ENCODE peak calls at places on chromosomes 7 and 10, in nine cellular contexts. I is HCT116, B is hepatocyte, F is bronchial epithelial cell, M is neural progenitor cell, K is A549, Y is GM23338, D is ovary, V is epithelial cell of esophagus. T is an unnamed sample.

GRCh38 chr10:126203746-126204145 is 184.5 kb downstream of the ADAM12 start:
- DNase-seq in D (no peak), I (no peak), Y (no peak), F (no peak), V (no peak), M (no peak), B (no peak), K (no peak), T (no peak)

GRCh38 chr7:140674356-140674800 is 1.6 kb downstream of the ADCK2 start:
- DNase-seq in K (no peak), Y (no peak), D (no peak), M (no peak), B (no peak), I (no peak), F (no peak), V (no peak), T (no peak)

GRCh38 chr10:5996696-5997095 is 19.4 kb upstream of the IL15RA start:
- DNase-seq in I (no peak), B (no peak), Y (peak), K (no peak), V (no peak), M (peak), F (no peak), D (no peak), T (no peak)

GRCh38 chr10:125795637-125796190 is 20.1 kb upstream of the MMP21 start:
- DNase-seq in D (no peak), F (no peak), K (no peak), B (no peak), V (no peak), M (no peak), I (no peak), Y (no peak), T (no peak)

GRCh38 chr7:41777894-41778596 is 75.2 kb upstream of the INHBA start:
- DNase-seq in Y (no peak), V (no peak), K (no peak), F (no peak), B (no peak), M (no peak), I (no peak), D (no peak), T (no peak)

GRCh38 chr7:44136731-44137130 is 4.4 kb downstream of the MYL7 start:
- DNase-seq in I (no peak), F (no peak), V (no peak), K (no peak), D (no peak), Y (no peak), M (no peak), B (no peak), T (no peak)

GRCh38 chr7:124937076-124937475 is 7.5 kb upstream of the POT1 start:
- DNase-seq in F (no peak), K (no peak), M (no peak), I (no peak), D (no peak), V (no peak), Y (no peak), B (no peak), T (no peak)

GRCh38 chr7:5470721-5471311 is 47.2 kb upstream of the TNRC18 start:
- DNase-seq in I (no peak), V (no peak), Y (no peak), F (no peak), M (no peak), D (peak), K (no peak), B (no peak), T (no peak)

GRCh38 chr7:6271091-6271658 is 1.2 kb downstream of the CYTH3 start:
- DNase-seq in F (peak), B (peak), M (peak), K (peak), Y (peak), V (peak), I (no peak), D (peak), T (no peak)

GRCh38 chr10:79137826-79138225 is 69.1 kb downstream of the ZMIZ1 start:
- DNase-seq in V (no peak), M (no peak), Y (no peak), K (no peak), I (no peak), F (no peak), B (no peak), D (peak), T (no peak)

GRCh38 chr10:113538131-113538530 is 14.7 kb upstream of the HABP2 start:
- DNase-seq in D (no peak), V (peak), M (no peak), B (peak), I (no peak), F (no peak), K (no peak), Y (no peak), T (no peak)

GRCh38 chr10:77682408-77683087 is 44.9 kb upstream of the KCNMA1 start:
- DNase-seq in K (no peak), M (no peak), Y (no peak), V (no peak), D (no peak), B (no peak), I (no peak), F (no peak), T (no peak)

GRCh38 chr10:48608279-48608681 is 3.4 kb upstream of the ARHGAP22 start:
- DNase-seq in K (peak), D (no peak), Y (peak), F (peak), B (peak), V (peak), M (peak), I (peak), T (no peak)

GRCh38 chr7:5528815-5529442 is 105.3 kb upstream of the TNRC18 start:
- DNase-seq in Y (no peak), K (no peak), D (no peak), F (no peak), M (no peak), I (no peak), V (no peak), B (no peak), T (no peak)

GRCh38 chr7:9307131-9307530 is 873.7 kb downstream of the NXPH1 start:
- DNase-seq in Y (no peak), K (no peak), I (no peak), V (peak), M (no peak), F (no peak), D (no peak), B (no peak), T (no peak)

DNA sequence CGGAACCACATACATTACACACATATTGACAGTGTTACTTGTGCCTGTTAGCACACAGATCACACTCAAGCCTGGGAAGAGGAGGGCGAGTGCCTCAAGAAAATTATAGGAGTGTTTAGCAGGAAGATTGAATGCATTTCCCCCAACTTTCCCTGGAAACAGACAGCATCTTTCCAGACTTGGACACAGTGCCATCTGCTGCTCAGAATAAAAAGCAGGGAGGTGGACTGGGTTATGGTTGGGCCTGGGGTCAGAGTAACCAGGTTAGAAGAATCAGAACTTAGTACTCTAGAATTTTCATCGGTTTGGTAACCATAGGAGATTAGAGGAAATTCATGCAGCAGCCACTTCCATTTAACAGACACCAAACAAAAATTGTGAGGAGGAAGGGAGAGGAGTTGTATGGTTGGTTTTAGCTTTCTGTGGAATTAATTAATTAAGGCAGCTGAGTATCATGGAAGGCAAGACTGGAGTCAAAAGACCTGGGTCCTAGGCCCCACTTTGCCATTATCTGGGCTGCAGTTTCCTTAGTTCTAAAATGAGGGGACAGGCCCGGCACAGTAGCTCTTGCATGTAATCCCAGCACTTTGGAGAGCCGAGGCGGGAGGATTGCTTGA is 43.4 kb upstream of the OPTN start:
- DNase-seq in I (no peak), D (peak), Y (peak), M (peak), K (peak), V (peak), B (peak), F (peak), T (no peak)
- TF ChIP-seq CTCF in I (peak), D (no peak), Y (peak), M (peak), K (peak), V (peak), B (peak), F (peak), T (peak)

DNA sequence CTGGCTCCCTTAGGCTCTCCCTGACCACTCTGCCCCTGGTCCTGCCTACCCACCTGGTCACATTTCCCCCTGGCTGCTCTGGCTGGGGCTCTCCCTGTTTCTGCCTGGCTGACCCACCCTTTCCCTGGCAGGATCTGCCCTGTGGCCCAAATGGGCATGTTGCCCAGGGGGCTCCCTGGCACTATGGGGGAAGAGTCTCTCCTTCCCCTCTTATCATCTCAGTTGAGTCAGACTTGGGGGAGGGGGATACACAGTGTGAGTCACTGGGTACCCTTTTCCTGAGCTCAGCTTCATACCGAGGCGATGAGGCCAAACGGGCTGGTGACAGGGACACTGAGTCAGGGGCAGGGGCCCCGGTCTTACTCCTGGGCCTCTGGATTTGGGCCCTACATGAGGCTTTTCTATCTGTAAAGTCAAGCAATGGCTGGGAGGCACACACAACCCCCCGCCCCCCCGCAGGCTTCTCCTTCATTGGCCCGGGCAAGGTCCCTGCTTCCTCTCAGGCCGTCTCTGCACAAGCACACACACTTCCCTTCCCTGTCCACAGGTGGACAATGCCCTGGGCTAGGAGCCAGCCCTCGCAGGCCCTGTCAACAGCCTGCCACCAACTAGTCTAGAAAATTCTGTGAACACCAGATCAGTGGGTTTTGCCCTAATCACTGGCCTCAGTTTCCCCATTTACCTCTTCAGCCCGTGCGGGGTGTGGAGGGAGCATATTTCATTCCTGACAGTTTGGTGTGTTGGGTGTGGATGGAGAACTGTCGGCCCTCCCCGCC is 627 bp upstream of the FLNC start:
- DNase-seq in I (no peak), M (peak), V (no peak), D (peak), K (no peak), B (peak), F (peak), Y (peak), T (no peak)
- H3K4me3 ChIP-seq in I (peak), M (peak), V (peak), D (peak), K (peak), B (no peak), F (no peak), Y (peak), T (peak)

DNA sequence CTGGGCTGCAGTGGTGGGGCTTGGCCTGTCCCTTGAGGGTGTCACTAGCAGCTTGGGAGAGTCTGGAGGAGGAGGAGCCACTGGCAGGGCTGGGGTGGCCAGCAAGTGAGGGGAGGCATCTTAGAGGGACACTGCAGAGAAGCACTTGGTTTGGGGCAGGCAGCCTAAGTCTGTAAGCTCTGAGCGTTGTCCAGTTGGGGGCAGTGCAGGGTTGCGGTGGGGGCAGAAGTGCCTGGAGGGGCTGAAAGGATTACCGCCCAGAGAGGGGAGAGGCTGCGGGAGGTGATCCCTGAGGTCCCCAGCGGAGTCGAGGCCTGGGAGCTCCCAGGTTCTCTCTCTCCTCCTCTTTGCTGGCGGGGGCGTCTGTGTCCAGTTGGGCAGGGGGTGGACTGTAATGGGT is 7.4 kb downstream of the ADCYAP1R1 start:
- DNase-seq in M (peak), B (no peak), K (no peak), V (no peak), Y (peak), I (no peak), D (no peak), F (no peak), T (no peak)
- TF ChIP-seq CTCF in M (peak), B (no peak), K (no peak), V (no peak), Y (peak), I (no peak), D (no peak), F (no peak), T (no peak)

GRCh38 chr7:63925626-63926460 is 72.8 kb upstream of the ZNF722 start:
- DNase-seq in I (no peak), B (no peak), V (peak), Y (no peak), F (peak), D (peak), M (no peak), K (no peak), T (peak)
- H3K4me3 ChIP-seq in I (no peak), B (no peak), V (peak), Y (no peak), F (peak), D (peak), M (no peak), K (no peak), T (peak)

GRCh38 chr7:104156842-104157277 is 51.0 kb downstream of the ORC5 start:
- DNase-seq in Y (peak), V (peak), B (peak), K (peak), F (peak), D (no peak), I (peak), M (peak), T (no peak)

GRCh38 chr7:104161244-104161643 is 46.6 kb downstream of the ORC5 start:
- DNase-seq in M (no peak), F (no peak), V (no peak), K (no peak), Y (no peak), B (no peak), I (no peak), D (no peak), T (no peak)

GRCh38 chr7:104162081-104162480 is 45.7 kb downstream of the ORC5 start:
- DNase-seq in M (no peak), K (no peak), D (no peak), I (no peak), B (no peak), V (no peak), Y (no peak), F (no peak), T (no peak)

DNA sequence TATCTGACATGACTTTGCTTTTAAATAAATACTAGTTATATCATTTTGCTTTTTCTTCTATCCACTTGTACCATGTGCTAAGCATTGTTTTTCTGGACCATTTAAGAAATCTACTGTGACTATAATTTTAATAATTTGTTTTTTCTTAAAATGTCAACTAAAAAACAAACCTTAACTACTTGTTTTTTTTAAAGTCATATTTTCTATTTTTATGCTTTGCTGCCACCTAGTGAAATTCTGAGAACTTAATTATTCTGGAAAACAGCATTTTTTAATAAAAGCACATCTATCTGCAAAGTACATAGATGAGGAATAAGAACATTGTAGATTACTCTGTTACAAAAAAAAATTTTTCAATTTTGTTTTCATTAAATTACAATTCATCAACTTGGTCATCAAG is 47.4 kb downstream of the ORC5 start:
- DNase-seq in Y (peak), V (peak), D (no peak), F (peak), I (no peak), B (peak), M (no peak), K (no peak), T (no peak)
- TF ChIP-seq CTCF in Y (peak), V (no peak), D (no peak), F (no peak), I (peak), B (peak), M (peak), K (no peak), T (no peak)

DNA sequence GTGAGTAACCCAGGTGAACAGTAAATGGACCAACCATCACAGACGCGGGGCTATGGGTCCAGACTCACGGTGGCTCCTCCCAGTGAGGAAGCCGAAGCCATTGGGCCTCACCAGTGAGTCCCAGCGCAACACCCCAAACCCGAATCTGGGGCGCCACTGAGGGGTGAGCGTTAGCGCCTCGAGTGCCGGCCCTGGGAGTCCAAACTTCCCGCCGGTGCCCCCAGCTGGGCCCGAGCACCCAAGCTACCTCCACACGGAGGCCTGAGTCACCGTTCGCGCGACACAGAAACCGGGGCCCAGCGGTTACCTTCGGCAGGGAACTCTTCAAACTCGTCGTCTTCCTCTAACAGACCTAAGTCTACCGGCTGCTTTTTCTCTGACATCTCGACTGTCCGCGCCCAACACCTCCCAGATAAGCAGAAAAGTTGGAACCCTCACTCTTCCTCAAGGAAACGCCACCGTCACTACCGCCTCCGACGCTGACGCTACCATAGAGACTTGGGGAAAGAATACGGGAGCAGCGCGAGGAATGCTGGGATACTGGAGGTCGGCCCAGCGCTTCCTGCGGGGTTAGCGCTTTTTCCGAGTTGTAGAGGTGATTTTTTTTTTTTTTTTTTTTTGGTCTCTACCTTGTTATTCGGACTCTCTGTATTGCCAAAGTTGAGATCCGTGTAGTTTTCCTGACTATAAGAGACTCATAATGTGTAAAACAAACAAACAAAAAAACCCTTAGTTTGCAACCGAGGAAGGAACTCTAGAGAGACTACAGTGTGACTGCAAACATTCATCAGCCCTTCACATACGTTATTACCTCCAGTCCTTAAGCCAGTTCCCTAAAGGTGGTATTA is at the start of gene SEM1:
- DNase-seq in K (peak), B (peak), F (peak), M (peak), I (peak), Y (peak), D (peak), V (peak), T (peak)
- H3K4me3 ChIP-seq in K (peak), B (peak), F (peak), M (peak), I (peak), Y (peak), D (peak), V (peak), T (peak)

GRCh38 chr10:118734477-118734876 is 20.3 kb downstream of the CACUL1 start:
- DNase-seq in D (no peak), V (no peak), K (no peak), M (no peak), I (no peak), B (no peak), F (no peak), Y (no peak), T (no peak)
- TF ChIP-seq CTCF in D (no peak), V (no peak), K (peak), M (peak), I (peak), B (peak), F (peak), Y (peak), T (peak)

GRCh38 chr7:28957064-28957821 is 887 bp downstream of the TRIL start:
- DNase-seq in I (no peak), V (peak), D (peak), F (no peak), B (peak), K (no peak), M (peak), Y (peak), T (no peak)
- H3K4me3 ChIP-seq in I (no peak), V (peak), D (peak), F (peak), B (peak), K (peak), M (peak), Y (peak), T (no peak)

DNA sequence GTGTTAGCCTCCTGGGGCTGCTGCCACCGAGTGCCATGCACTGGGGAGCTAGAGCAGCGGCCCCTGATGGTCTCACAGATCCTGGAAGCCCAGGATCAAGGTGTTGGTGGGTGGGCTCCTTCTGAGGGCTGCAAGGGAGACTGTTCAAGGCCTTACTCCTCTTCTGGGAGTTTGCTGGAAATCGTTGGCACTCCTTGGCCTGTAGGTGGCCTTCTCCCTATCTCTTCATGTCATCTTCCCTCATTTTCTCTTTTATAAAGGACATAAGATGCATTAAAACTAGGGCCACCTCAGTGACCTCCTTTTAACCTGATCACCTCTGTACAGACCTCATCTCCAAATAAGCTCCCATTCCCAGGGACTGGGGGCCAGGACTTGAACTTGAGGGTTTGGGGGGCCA is 27.0 kb upstream of the ZNF862 start:
- DNase-seq in B (no peak), Y (peak), K (no peak), F (no peak), M (no peak), I (no peak), D (no peak), V (peak), T (no peak)
- TF ChIP-seq CTCF in B (no peak), Y (peak), K (peak), F (peak), M (peak), I (no peak), D (no peak), V (peak), T (peak)

T was measured in AG09309.